ENCODE peak calls at places on chromosomes 11 and 22, in four cellular contexts. U is body of pancreas; W is CD8-positive, alpha-beta T cell; E is sigmoid colon. S is an unnamed sample.

GRCh38 chr22:36819112-36819511 is 2.3 kb upstream of the PVALB start:
- DNase-seq in U (no peak), W (no peak), E (no peak), S (no peak)

GRCh38 chr11:73344191-73344607 is 32.0 kb upstream of the RELT start:
- DNase-seq in U (peak; percentile 28), W (no peak), E (peak; percentile 83), S (no peak)

GRCh38 chr11:127619946-127620345 is 619.4 kb upstream of the KIRREL3 start:
- DNase-seq in U (no peak), W (no peak), E (no peak), S (no peak)

GRCh38 chr11:114162719-114163123 is 103.2 kb downstream of the ZBTB16 start:
- DNase-seq in U (peak; percentile 95), W (no peak), E (peak; percentile 99), S (peak; percentile 97)

GRCh38 chr11:96704847-96705246 is 315.0 kb downstream of the JRKL start:
- DNase-seq in U (no peak), W (no peak), E (no peak), S (no peak)

GRCh38 chr11:2898366-2899079 is 12.9 kb upstream of the CDKN1C start:
- DNase-seq in U (peak; percentile 45), W (peak; percentile 72), E (peak; percentile 83), S (peak; percentile 67)

GRCh38 chr11:46504817-46505613 is 88.8 kb downstream of the AMBRA1 start:
- DNase-seq in U (no peak), W (no peak), E (no peak), S (no peak)

GRCh38 chr11:69497221-69497787 is 15.8 kb downstream of the LINC01488 start:
- DNase-seq in U (peak; percentile 84), W (no peak), E (peak; percentile 89), S (peak; percentile 73)

GRCh38 chr11:35525501-35526175 is at the start of gene PAMR1:
- DNase-seq in U (peak; percentile 59), W (no peak), E (peak; percentile 89), S (peak; percentile 39)

GRCh38 chr11:63530021-63530420 is 6.6 kb upstream of the PLAAT4 start:
- DNase-seq in U (no peak), W (no peak), E (no peak), S (no peak)

DNA sequence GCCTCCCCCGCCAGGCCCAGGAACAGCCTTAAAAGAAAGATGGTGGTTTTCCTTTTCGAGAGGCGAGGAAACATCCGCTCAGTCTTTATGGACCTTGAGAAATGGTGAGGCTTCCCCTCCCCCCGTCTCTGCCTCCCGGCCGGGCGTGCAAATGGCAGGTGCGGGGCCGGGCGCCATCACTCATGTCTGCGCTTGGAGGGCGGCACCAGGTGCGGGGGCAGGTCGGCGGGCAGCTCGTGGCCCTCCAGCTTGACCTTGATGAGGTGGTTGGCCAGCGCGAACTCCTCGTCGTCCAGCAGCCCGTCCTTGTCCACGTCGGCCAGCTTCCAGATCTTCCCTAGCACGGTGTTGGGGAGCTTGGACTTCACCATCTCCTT is 9.7 kb upstream of the CDC42BPG start:
- DNase-seq in U (no peak), W (no peak), E (no peak), S (no peak)
- H3K27ac ChIP-seq in U (peak overlapping the region; percentile 80), W (peak overlapping the region; percentile 40), E (peak overlapping the region; percentile 97), S (peak overlapping the region; percentile 78)

GRCh38 chr11:22192289-22192641 is 620 bp upstream of the ANO5 start:
- DNase-seq in U (peak; percentile 59), W (no peak), E (no peak), S (no peak)
- H3K4me3 ChIP-seq in U (peak overlapping the region; percentile 50), W (no peak overlapping the region), E (peak overlapping the region; percentile 54), S (peak overlapping the region; percentile 56)

DNA sequence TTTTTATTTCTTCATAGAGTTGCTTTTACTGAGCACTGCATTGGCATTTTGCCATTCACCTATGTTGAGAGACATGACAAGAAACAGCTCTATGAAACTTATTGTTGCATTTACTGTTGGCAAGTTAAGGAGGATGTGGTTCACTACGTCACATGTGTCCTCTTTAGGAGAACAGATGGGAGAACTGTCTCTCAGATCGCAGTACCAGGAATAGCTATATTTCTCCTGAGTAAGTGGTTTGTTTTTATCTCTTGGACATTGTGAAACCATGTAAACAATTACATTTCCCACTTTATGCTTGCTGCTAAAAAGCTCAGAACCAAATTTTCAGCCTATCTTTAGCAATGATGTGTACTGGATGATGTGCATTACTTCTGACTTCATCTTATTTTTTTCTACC is 34.8 kb upstream of the PSMA1 start:
- DNase-seq in U (no peak), W (no peak), E (no peak), S (no peak)
- H3K4me1 ChIP-seq in U (no peaks in the 10 kb centered on the region), W (peaks cover 33% of the 10 kb centered on the region), E (no peaks in the 10 kb centered on the region), S (no peaks in the 10 kb centered on the region)

GRCh38 chr11:1742869-1743586 is 7.4 kb downstream of the IFITM10 start:
- DNase-seq in U (no peak), W (no peak), E (no peak), S (no peak)

GRCh38 chr11:1741741-1742140 is 8.7 kb downstream of the IFITM10 start:
- DNase-seq in U (no peak), W (no peak), E (no peak), S (no peak)

GRCh38 chr11:1739576-1739975 is 10.8 kb downstream of the IFITM10 start:
- DNase-seq in U (no peak), W (no peak), E (no peak), S (no peak)

GRCh38 chr11:1742371-1742770 is 8.0 kb downstream of the IFITM10 start:
- DNase-seq in U (no peak), W (no peak), E (no peak), S (no peak)

GRCh38 chr11:1740786-1741530 is 9.4 kb downstream of the IFITM10 start:
- DNase-seq in U (no peak), W (no peak), E (no peak), S (no peak)
- H3K27ac ChIP-seq in U (no peak overlapping the region), W (no peak overlapping the region), E (no peak overlapping the region), S (no peak overlapping the region)

GRCh38 chr11:17024924-17025323 is 10.7 kb upstream of the PLEKHA7 start:
- DNase-seq in U (no peak), W (no peak), E (no peak), S (no peak)
- H3K4me3 ChIP-seq in U (no peak overlapping the region), W (no peak overlapping the region), E (no peak overlapping the region), S (no peak overlapping the region)

DNA sequence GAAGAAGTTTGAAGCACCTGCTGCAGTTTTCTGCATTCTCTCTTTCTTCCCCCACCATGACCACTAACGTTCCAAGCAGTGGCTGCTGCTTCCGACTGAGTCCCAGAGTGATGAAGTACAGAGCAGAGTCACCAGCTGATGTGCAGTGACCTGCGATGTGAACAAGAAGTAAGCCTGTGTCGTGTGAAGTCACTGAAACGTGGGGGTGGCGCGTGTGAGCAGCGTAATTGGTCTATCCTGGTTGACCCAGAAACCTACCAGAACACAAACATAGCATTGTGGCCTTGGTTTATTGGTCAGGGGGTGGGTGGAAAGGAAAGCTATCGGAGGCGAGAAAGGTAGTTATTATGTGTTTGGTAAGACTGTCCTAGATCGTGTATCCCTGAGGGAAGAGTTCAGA is 3.5 kb downstream of the KRTAP5-7 start:
- DNase-seq in U (no peak), W (no peak), E (no peak), S (no peak)
- H3K4me1 ChIP-seq in U (peaks cover 9% of the 10 kb centered on the region), W (no peaks in the 10 kb centered on the region), E (no peaks in the 10 kb centered on the region), S (no peaks in the 10 kb centered on the region)

GRCh38 chr11:122089111-122089510 is 26.9 kb downstream of the BLID start:
- DNase-seq in U (no peak), W (no peak), E (no peak), S (no peak)
- H3K27ac ChIP-seq in U (no peak overlapping the region), W (no peak overlapping the region), E (no peak overlapping the region), S (no peak overlapping the region)

S was measured in tibial nerve.